ENCODE peak calls at places on chromosomes 3 and 15, in five cellular contexts. T is Karpas-422, I is ELF-1, P is activated T-helper 1 cell treated with Interleukin-2 at 50 U/mL for 16 hours, C is glutamatergic neuron. X is an unnamed sample.

GRCh38 chr3:192577271-192577670 is 150.1 kb downstream of the FGF12 start:
- DNase-seq in T (peak), I (no peak), C (no peak), P (no peak), X (no peak)

GRCh38 chr3:11155341-11156025 is 1.2 kb downstream of the HRH1 start:
- DNase-seq in C (peak), P (no peak), I (peak), T (peak), X (no peak)

GRCh38 chr3:115659253-115659652 is 35.9 kb downstream of the GAP43 start:
- DNase-seq in C (no peak), T (no peak), I (no peak), P (no peak), X (peak)

GRCh38 chr15:58332676-58333400 is 99.0 kb upstream of the LIPC start:
- DNase-seq in C (no peak), I (no peak), T (no peak), P (no peak), X (no peak)

GRCh38 chr3:194277547-194278091 is 73.5 kb downstream of the CPN2 start:
- DNase-seq in T (no peak), I (no peak), P (no peak), C (no peak), X (no peak)

GRCh38 chr3:126952261-126952982 is 30.5 kb upstream of the PLXNA1 start:
- DNase-seq in T (no peak), I (no peak), P (no peak), C (peak), X (no peak)

GRCh38 chr3:112582242-112582874 is 20.5 kb downstream of the SLC35A5 start:
- DNase-seq in C (peak), T (peak), I (no peak), P (no peak), X (no peak)

GRCh38 chr3:37981348-37981664 is 9.3 kb upstream of the VILL start:
- DNase-seq in C (no peak), I (no peak), T (no peak), P (no peak), X (no peak)

GRCh38 chr15:22839046-22839705 is 710 bp downstream of the NIPA2 start:
- DNase-seq in C (no peak), T (peak), I (no peak), P (no peak), X (peak)

GRCh38 chr15:84649706-84650105 is 4.4 kb downstream of the WDR73 start:
- DNase-seq in I (no peak), T (no peak), P (no peak), C (no peak), X (no peak)

X was measured in GM13976.